ENCODE peak calls at places on chromosomes 5 and 9, in six cellular contexts. F, R, N, W, V and A are unnamed samples.

GRCh38 chr9:16032799-16033198 is 480.0 kb downstream of the CCDC171 start:
- DNase-seq in F (no peak), R (no peak), N (no peak), W (no peak), V (no peak), A (no peak)

GRCh38 chr9:125750656-125751035 is 3.5 kb downstream of the PBX3 start:
- DNase-seq in F (peak), R (no peak), N (no peak), W (no peak), V (no peak), A (no peak)

GRCh38 chr5:93532370-93532769 is 48.6 kb downstream of the NR2F1-AS1 start:
- DNase-seq in F (peak), R (no peak), N (no peak), W (peak), V (peak), A (peak)

GRCh38 chr5:33601881-33602280 is 161.1 kb downstream of the TARS1 start:
- DNase-seq in F (no peak), R (no peak), N (no peak), W (no peak), V (peak), A (no peak)

GRCh38 chr9:127844821-127845359 is 9.6 kb downstream of the ENG start:
- DNase-seq in F (no peak), R (no peak), N (no peak), W (no peak), V (no peak), A (no peak)

GRCh38 chr5:153122416-153122815 is 368.1 kb upstream of the GRIA1 start:
- DNase-seq in F (no peak), R (no peak), N (no peak), W (no peak), V (no peak), A (no peak)

GRCh38 chr9:78115073-78115472 is 83.5 kb upstream of the GNAQ start:
- DNase-seq in F (peak), R (no peak), N (no peak), W (no peak), V (no peak), A (no peak)

GRCh38 chr5:72018158-72018803 is 89.0 kb upstream of the MAP1B start:
- DNase-seq in F (peak), R (peak), N (no peak), W (no peak), V (peak), A (no peak)

GRCh38 chr5:132473019-132473531 is 17.5 kb downstream of the IRF1 start:
- DNase-seq in F (no peak), R (no peak), N (no peak), W (no peak), V (peak), A (no peak)